ENCODE peak calls at places on chromosomes 1 and 21, in five cellular contexts. D is tibial nerve, Y is body of pancreas, T is astrocyte of the spinal cord, P is pancreas. R is an unnamed sample.

GRCh38 chr1:178931843-178932551 is 61.1 kb upstream of the ANGPTL1 start:
- DNase-seq in D (peak), Y (peak), T (peak), P (no peak), R (no peak)

GRCh38 chr1:1320666-1321448 is 3.6 kb downstream of the INTS11 start:
- DNase-seq in D (no peak), Y (no peak), T (no peak), P (no peak), R (no peak)

GRCh38 chr1:161218301-161219077 is 3.4 kb downstream of the FCER1G start:
- DNase-seq in D (no peak), Y (no peak), T (no peak), P (no peak), R (no peak)

GRCh38 chr1:199549424-199549823 is 478.1 kb upstream of the NR5A2 start:
- DNase-seq in D (no peak), Y (no peak), T (peak), P (no peak), R (no peak)

GRCh38 chr1:162136760-162137537 is 67.5 kb downstream of the NOS1AP start:
- DNase-seq in D (no peak), Y (no peak), T (peak), P (no peak), R (peak)

GRCh38 chr21:40471103-40471502 is 375.9 kb downstream of the DSCAM start:
- DNase-seq in D (no peak), Y (no peak), T (no peak), P (no peak), R (no peak)

GRCh38 chr21:24308183-24308582 is 1299.1 kb downstream of the MRPL39 start:
- DNase-seq in D (no peak), Y (no peak), T (no peak), P (no peak), R (no peak)

GRCh38 chr1:21666572-21667320 is 2.4 kb downstream of the RAP1GAP start:
- DNase-seq in D (no peak), Y (peak), T (no peak), P (no peak), R (no peak)

GRCh38 chr1:11324562-11324961 is 51.6 kb downstream of the UBIAD1 start:
- DNase-seq in D (no peak), Y (no peak), T (no peak), P (no peak), R (no peak)

GRCh38 chr1:203395746-203396145 is 44.8 kb upstream of the FMOD start:
- DNase-seq in D (no peak), Y (no peak), T (no peak), P (no peak), R (no peak)

GRCh38 chr1:248872752-248873408 is 14.0 kb upstream of the ZNF692 start:
- DNase-seq in D (no peak), Y (peak), T (peak), P (peak), R (no peak)

GRCh38 chr1:116246174-116246573 is 126.9 kb upstream of the ATP1A1 start:
- DNase-seq in D (no peak), Y (no peak), T (no peak), P (no peak), R (no peak)

GRCh38 chr1:150562384-150563339 is 13.5 kb downstream of the ADAMTSL4 start:
- DNase-seq in D (peak), Y (no peak), T (no peak), P (no peak), R (no peak)

GRCh38 chr1:56061824-56062223 is 517.5 kb downstream of the PLPP3 start:
- DNase-seq in D (no peak), Y (no peak), T (no peak), P (no peak), R (no peak)

GRCh38 chr1:7628273-7628672 is 142.8 kb upstream of the VAMP3 start:
- DNase-seq in D (no peak), Y (no peak), T (no peak), P (no peak), R (no peak)

GRCh38 chr1:85259866-85260345 is 444 bp upstream of the C1orf52 start:
- DNase-seq in D (no peak), Y (no peak), T (no peak), P (no peak), R (no peak)
- TF ChIP-seq CTCF in D (no peak), Y (no peak), T (no peak), P (no peak), R (no peak)

DNA sequence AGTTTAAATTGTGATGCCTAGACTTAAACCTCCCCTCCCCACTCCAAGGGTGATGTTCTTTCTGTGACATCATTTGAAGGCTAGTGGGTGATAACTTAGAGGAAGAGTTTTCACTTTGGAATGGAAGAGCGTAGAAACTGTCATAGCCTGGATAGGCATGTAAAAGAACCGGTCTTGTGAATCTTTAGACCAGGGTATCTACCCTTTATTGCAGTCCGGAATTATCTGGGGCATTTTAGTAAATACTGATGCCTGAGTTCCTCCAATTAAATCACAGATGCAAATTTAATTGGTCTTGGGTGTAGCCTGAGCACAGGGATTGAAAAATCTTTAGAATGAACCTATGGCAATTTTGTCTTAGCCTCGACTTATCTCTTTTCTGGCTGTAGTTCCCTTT is 24.7 kb downstream of the MAN1C1 start:
- DNase-seq in D (no peak), Y (no peak), T (no peak), P (no peak), R (no peak)
- H3K4me3 ChIP-seq in D (no peak), Y (no peak), T (no peak), P (no peak), R (no peak)

DNA sequence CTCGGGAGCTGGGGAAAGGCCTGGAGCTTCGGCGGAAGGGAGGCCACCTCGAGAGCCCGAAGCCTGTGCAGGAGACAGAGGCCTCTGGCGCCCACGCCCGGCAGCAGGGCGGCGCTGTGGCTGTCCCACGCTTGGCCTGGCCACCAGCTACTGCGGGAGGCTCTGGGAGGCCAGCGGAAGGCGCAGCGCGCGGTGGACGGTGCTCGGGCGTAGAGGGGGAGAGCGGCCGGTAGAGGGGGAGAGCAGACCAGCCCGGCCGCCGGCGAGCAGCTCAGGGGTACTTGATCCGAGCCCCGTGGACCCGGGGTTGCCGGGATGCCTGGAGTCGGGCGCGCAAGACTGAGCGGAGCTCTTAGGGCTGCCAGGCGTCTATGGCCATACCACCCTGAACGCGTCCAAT is 2.5 kb upstream of the ZNF678 start:
- DNase-seq in D (no peak), Y (peak), T (no peak), P (peak), R (no peak)
- TF ChIP-seq CTCF in D (no peak), Y (no peak), T (no peak), P (no peak), R (no peak)

GRCh38 chr1:155016231-155016831 is 13.7 kb downstream of the ZBTB7B start:
- DNase-seq in D (no peak), Y (no peak), T (no peak), P (peak), R (no peak)
- H3K4me3 ChIP-seq in D (no peak), Y (no peak), T (no peak), P (no peak), R (no peak)

GRCh38 chr1:229272164-229273158 is 1.6 kb downstream of the RAB4A start:
- DNase-seq in D (no peak), Y (no peak), T (no peak), P (no peak), R (no peak)

GRCh38 chr1:229270547-229271447 is at the start of gene RAB4A:
- DNase-seq in D (peak), Y (peak), T (peak), P (peak), R (peak)

GRCh38 chr1:229268505-229268904 is 2.4 kb upstream of the RAB4A start:
- DNase-seq in D (no peak), Y (no peak), T (no peak), P (no peak), R (no peak)

GRCh38 chr1:229273507-229274232 is 2.8 kb downstream of the RAB4A start:
- DNase-seq in D (no peak), Y (peak), T (peak), P (no peak), R (no peak)

DNA sequence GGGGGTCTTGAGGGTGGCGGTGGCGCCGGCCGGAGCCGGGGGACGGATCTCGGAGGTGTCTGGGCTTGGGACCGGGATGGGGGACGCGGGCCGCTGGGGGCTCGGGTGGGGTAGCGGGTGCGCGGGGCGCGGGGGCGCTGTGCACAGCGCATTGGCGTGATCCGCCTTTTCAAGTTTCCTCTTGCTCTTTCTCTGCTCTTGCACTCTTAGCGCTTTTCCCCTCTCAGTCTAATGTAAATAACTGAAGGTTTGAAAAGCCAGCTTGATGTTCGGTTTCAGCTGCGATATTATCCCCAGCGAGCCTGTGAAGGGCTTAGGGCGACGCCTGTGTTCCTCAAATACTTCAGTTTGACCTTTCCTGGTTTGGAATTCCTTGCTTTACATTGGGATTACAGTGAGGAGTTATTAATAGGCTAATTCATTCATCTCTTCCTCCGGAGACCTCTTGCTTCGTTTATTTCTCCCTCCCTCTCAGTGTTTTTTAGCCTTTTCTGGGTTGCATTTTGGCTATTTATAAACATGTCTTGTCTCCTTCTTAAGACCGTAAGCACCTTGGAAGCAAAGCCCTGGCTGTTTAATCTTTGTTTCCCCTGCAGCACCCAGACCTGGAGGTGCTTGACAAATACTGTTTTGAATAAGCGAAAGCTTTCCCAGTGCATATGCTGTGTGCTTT is 673 bp downstream of the RAB4A start:
- DNase-seq in D (no peak), Y (peak), T (peak), P (no peak), R (no peak)
- TF ChIP-seq CTCF in D (peak), Y (peak), T (peak), P (no peak), R (no peak)

DNA sequence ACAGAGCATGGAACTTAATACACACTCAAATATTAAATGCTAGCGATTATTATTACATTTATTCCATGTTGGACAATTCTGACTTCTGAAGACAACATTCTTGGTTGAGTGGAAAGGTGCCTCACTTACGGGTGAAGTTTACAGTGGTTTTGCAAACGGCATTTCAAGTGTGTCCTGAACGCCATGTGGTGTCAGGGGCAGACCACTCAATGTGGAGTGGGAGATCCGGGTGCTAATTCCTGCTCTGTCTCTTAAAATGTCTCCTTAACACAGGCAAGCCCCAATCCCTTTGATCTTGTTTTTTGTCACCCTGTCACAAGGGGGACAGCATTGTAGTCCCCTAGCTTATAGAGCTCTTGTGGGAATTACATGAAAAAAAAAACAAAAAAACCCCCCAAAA is 5.6 kb upstream of the TDRD10 start:
- DNase-seq in D (no peak), Y (no peak), T (no peak), P (no peak), R (no peak)
- H3K4me3 ChIP-seq in D (no peak), Y (no peak), T (no peak), P (no peak), R (no peak)

DNA sequence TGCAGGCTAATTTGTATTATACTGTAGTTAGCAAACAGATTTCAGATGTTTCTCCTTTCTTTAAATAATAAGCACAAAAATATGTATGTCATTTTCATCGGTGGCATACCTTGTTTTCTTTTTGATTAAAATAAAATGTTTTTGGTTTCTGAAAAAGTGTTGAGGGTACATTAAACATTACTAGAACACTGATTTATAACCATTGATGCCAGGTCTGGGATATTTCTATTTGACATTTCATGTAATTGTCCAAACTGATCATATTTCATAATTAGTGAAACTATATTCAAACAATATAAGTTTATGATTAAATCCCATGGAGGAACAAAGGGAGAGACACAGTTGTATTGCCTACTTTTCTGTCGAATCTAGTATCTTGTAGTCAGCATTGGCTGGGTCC is 99.7 kb upstream of the ADGRL2 start:
- DNase-seq in D (no peak), Y (no peak), T (no peak), P (no peak), R (no peak)
- TF ChIP-seq CTCF in D (no peak), Y (no peak), T (no peak), P (no peak), R (no peak)

DNA sequence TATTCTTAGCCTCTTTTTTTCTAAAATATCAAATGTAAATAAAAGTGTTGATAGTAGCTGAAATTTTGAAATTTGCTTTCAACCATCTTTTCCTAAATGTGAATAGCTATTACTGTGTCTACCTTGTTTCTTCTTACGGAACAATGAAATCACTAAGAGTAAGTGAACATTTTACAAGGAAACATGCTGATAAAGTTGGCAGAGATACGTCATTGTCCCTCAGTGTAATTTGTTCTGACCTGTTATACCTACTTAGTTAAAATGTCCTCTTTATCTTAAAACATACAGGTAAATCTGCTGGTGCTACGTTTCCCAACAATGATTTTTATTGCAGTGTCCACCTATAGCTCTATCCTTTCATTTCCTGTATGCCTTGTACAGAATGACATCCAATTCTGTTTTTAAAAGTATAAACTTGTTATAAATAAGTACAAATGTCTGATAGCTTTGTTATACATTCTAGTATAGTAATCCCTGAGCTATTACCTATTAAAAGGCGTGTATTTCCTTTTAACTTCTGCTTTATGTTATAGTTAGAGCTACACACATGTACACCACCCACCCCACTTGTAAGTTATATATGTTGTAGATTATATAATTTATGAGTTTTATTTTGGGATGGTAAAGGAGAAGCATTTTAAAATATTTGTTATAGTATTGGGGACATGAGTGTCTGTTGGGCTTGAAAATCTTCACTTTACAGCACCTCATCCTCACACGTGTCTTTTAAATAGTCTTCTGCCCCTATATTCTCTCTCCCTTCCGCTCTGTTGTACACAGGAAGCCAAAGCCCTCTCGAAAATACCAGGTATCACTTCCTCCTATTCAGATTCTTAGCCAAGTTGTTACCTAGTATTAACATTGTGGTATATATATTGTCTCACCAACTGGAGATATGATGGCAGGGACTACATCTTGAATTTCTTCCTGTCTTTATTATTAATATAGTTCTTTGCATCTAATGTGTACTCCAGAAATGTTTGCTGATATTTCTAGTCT is 25.2 kb downstream of the LAMC1 start:
- DNase-seq in D (no peak), Y (no peak), T (no peak), P (no peak), R (no peak)
- H3K4me3 ChIP-seq in D (no peak), Y (no peak), T (no peak), P (no peak), R (no peak)

DNA sequence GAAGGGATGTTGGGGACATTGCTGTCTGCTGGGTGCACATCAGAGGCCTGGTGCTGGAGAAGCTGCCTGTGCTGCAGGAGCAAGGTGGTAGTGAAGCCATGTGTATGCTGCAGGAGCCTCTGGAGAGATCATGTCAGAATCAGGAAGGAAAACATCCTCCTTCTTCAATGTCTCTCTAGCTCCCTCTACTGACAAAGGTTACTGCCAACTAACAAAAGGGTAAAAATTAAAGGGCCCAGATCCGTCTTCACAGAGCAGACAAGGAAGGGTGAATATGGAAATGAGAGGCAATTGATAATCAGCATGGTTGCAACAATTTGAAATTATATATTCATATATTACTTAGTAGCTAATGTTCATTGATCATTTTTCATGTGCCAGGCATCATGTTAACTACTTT is 32.2 kb downstream of the FAM177B start:
- DNase-seq in D (no peak), Y (no peak), T (no peak), P (no peak), R (no peak)
- TF ChIP-seq CTCF in D (no peak), Y (no peak), T (no peak), P (no peak), R (peak)